ENCODE peak calls at places on chromosomes 7 and 10, in eight cellular contexts. One of them, this sample, is unnamed.

GRCh38 chr7:114922652-114923402 is 933 bp downstream of the MDFIC start:
- DNase-seq in GM23338: peak
- DNase-seq in activated naive CD8-positive, alpha-beta T cell treated with anti-CD3 and anti-CD28 coated beads, Interleukin-2, amount 50 U/mL, for 24 hours: peak
- DNase-seq in mucosa of gallbladder: peak
- DNase-seq in activated gamma-delta T cell treated with Interleukin-2 at 50 U/mL for 16 hours: peak
- DNase-seq in IMR-90: peak
- DNase-seq in cardiac septum: peak
- DNase-seq in iris pigment epithelial cell: peak
- DNase-seq in this sample: peak

GRCh38 chr7:133934262-133934973 is 192.7 kb upstream of the LRGUK start:
- DNase-seq in cardiac septum: no peak
- DNase-seq in activated naive CD8-positive, alpha-beta T cell treated with anti-CD3 and anti-CD28 coated beads, Interleukin-2, amount 50 U/mL, for 24 hours: no peak
- DNase-seq in iris pigment epithelial cell: no peak
- DNase-seq in GM23338: peak
- DNase-seq in IMR-90: peak
- DNase-seq in activated gamma-delta T cell treated with Interleukin-2 at 50 U/mL for 16 hours: no peak
- DNase-seq in mucosa of gallbladder: no peak
- DNase-seq in this sample: no peak

GRCh38 chr7:93160410-93160809 is 12.2 kb upstream of the SAMD9L start:
- DNase-seq in mucosa of gallbladder: no peak
- DNase-seq in activated naive CD8-positive, alpha-beta T cell treated with anti-CD3 and anti-CD28 coated beads, Interleukin-2, amount 50 U/mL, for 24 hours: no peak
- DNase-seq in IMR-90: peak
- DNase-seq in GM23338: no peak
- DNase-seq in iris pigment epithelial cell: peak
- DNase-seq in activated gamma-delta T cell treated with Interleukin-2 at 50 U/mL for 16 hours: no peak
- DNase-seq in cardiac septum: no peak
- DNase-seq in this sample: no peak

GRCh38 chr10:110486680-110487410 is 10.9 kb upstream of the DUSP5 start:
- DNase-seq in IMR-90: no peak
- DNase-seq in cardiac septum: no peak
- DNase-seq in GM23338: no peak
- DNase-seq in activated gamma-delta T cell treated with Interleukin-2 at 50 U/mL for 16 hours: no peak
- DNase-seq in activated naive CD8-positive, alpha-beta T cell treated with anti-CD3 and anti-CD28 coated beads, Interleukin-2, amount 50 U/mL, for 24 hours: no peak
- DNase-seq in iris pigment epithelial cell: peak
- DNase-seq in mucosa of gallbladder: no peak
- DNase-seq in this sample: no peak

GRCh38 chr7:135748770-135749169 is at the start of gene FAM180A:
- DNase-seq in mucosa of gallbladder: peak
- DNase-seq in iris pigment epithelial cell: no peak
- DNase-seq in cardiac septum: no peak
- DNase-seq in GM23338: no peak
- DNase-seq in IMR-90: peak
- DNase-seq in activated naive CD8-positive, alpha-beta T cell treated with anti-CD3 and anti-CD28 coated beads, Interleukin-2, amount 50 U/mL, for 24 hours: no peak
- DNase-seq in activated gamma-delta T cell treated with Interleukin-2 at 50 U/mL for 16 hours: no peak
- DNase-seq in this sample: no peak

GRCh38 chr7:131553906-131554305 is 2.5 kb downstream of the PODXL start:
- DNase-seq in cardiac septum: no peak
- DNase-seq in mucosa of gallbladder: no peak
- DNase-seq in GM23338: no peak
- DNase-seq in iris pigment epithelial cell: no peak
- DNase-seq in activated naive CD8-positive, alpha-beta T cell treated with anti-CD3 and anti-CD28 coated beads, Interleukin-2, amount 50 U/mL, for 24 hours: no peak
- DNase-seq in IMR-90: no peak
- DNase-seq in activated gamma-delta T cell treated with Interleukin-2 at 50 U/mL for 16 hours: no peak
- DNase-seq in this sample: no peak

GRCh38 chr10:93397020-93397419 is 85.1 kb downstream of the MYOF start:
- DNase-seq in activated gamma-delta T cell treated with Interleukin-2 at 50 U/mL for 16 hours: no peak
- DNase-seq in GM23338: no peak
- DNase-seq in IMR-90: peak
- DNase-seq in mucosa of gallbladder: no peak
- DNase-seq in cardiac septum: no peak
- DNase-seq in activated naive CD8-positive, alpha-beta T cell treated with anti-CD3 and anti-CD28 coated beads, Interleukin-2, amount 50 U/mL, for 24 hours: no peak
- DNase-seq in iris pigment epithelial cell: peak
- DNase-seq in this sample: no peak

GRCh38 chr7:101557421-101557820 is 71.7 kb downstream of the MYL10 start:
- DNase-seq in cardiac septum: peak
- DNase-seq in iris pigment epithelial cell: no peak
- DNase-seq in mucosa of gallbladder: no peak
- DNase-seq in IMR-90: no peak
- DNase-seq in GM23338: no peak
- DNase-seq in activated naive CD8-positive, alpha-beta T cell treated with anti-CD3 and anti-CD28 coated beads, Interleukin-2, amount 50 U/mL, for 24 hours: no peak
- DNase-seq in activated gamma-delta T cell treated with Interleukin-2 at 50 U/mL for 16 hours: no peak
- DNase-seq in this sample: no peak

GRCh38 chr10:20598590-20598989 is 298.5 kb downstream of the NEBL start:
- DNase-seq in IMR-90: peak
- DNase-seq in activated gamma-delta T cell treated with Interleukin-2 at 50 U/mL for 16 hours: no peak
- DNase-seq in mucosa of gallbladder: no peak
- DNase-seq in activated naive CD8-positive, alpha-beta T cell treated with anti-CD3 and anti-CD28 coated beads, Interleukin-2, amount 50 U/mL, for 24 hours: no peak
- DNase-seq in iris pigment epithelial cell: peak
- DNase-seq in cardiac septum: peak
- DNase-seq in GM23338: peak
- DNase-seq in this sample: no peak

GRCh38 chr10:30093303-30093967 is 34.0 kb upstream of the JCAD start:
- DNase-seq in GM23338: no peak
- DNase-seq in cardiac septum: no peak
- DNase-seq in iris pigment epithelial cell: no peak
- DNase-seq in IMR-90: no peak
- DNase-seq in activated naive CD8-positive, alpha-beta T cell treated with anti-CD3 and anti-CD28 coated beads, Interleukin-2, amount 50 U/mL, for 24 hours: no peak
- DNase-seq in activated gamma-delta T cell treated with Interleukin-2 at 50 U/mL for 16 hours: no peak
- DNase-seq in mucosa of gallbladder: no peak
- DNase-seq in this sample: no peak

GRCh38 chr10:59448616-59449015 is 86.3 kb upstream of the FAM13C start:
- DNase-seq in IMR-90: no peak
- DNase-seq in iris pigment epithelial cell: no peak
- DNase-seq in activated gamma-delta T cell treated with Interleukin-2 at 50 U/mL for 16 hours: no peak
- DNase-seq in mucosa of gallbladder: no peak
- DNase-seq in GM23338: no peak
- DNase-seq in activated naive CD8-positive, alpha-beta T cell treated with anti-CD3 and anti-CD28 coated beads, Interleukin-2, amount 50 U/mL, for 24 hours: no peak
- DNase-seq in cardiac septum: no peak
- DNase-seq in this sample: no peak

GRCh38 chr10:72310636-72311035 is 36.9 kb downstream of the DDIT4 start:
- DNase-seq in GM23338: no peak
- DNase-seq in cardiac septum: no peak
- DNase-seq in activated naive CD8-positive, alpha-beta T cell treated with anti-CD3 and anti-CD28 coated beads, Interleukin-2, amount 50 U/mL, for 24 hours: no peak
- DNase-seq in mucosa of gallbladder: no peak
- DNase-seq in activated gamma-delta T cell treated with Interleukin-2 at 50 U/mL for 16 hours: no peak
- DNase-seq in iris pigment epithelial cell: no peak
- DNase-seq in IMR-90: peak
- DNase-seq in this sample: no peak